ENCODE peak calls at places on chromosomes 7 and 10, in ten cellular contexts. F is left ventricle myocardium inferior, J is heart right ventricle, N is astrocyte of the spinal cord, M is endodermal cell, G is aorta, R is cardiac fibroblast, I is A549, X is GM12865, P is AG10803. Z is an unnamed sample.

GRCh38 chr7:126778101-126778500 is 474.6 kb downstream of the GRM8 start:
- DNase-seq in P (no peak), J (no peak), G (no peak), I (no peak), N (no peak), X (no peak), M (no peak), R (no peak), F (no peak), Z (no peak)

GRCh38 chr7:34155225-34155908 is 250.0 kb downstream of the BMPER start:
- DNase-seq in R (peak), J (no peak), P (peak), X (no peak), M (no peak), F (no peak), N (peak), G (no peak), I (peak), Z (peak)

GRCh38 chr7:111407258-111407657 is 155.0 kb downstream of the IMMP2L start:
- DNase-seq in X (no peak), J (no peak), F (no peak), P (no peak), I (no peak), N (no peak), R (no peak), G (no peak), M (no peak), Z (no peak)

GRCh38 chr10:13700461-13701144 is 113.8 kb downstream of the PRPF18 start:
- DNase-seq in R (no peak), G (no peak), N (no peak), I (no peak), P (no peak), J (no peak), X (no peak), F (no peak), M (no peak), Z (no peak)

GRCh38 chr7:30800785-30801252 is 29.6 kb downstream of the MINDY4 start:
- DNase-seq in F (no peak), P (peak), M (peak), N (peak), I (peak), X (peak), J (peak), G (no peak), R (peak), Z (peak)

GRCh38 chr7:823639-824038 is 8.6 kb upstream of the SUN1 start:
- DNase-seq in M (no peak), I (no peak), P (no peak), R (no peak), G (no peak), N (no peak), X (no peak), J (no peak), F (no peak), Z (no peak)

GRCh38 chr7:31099451-31100444 is 47.6 kb downstream of the ADCYAP1R1 start:
- DNase-seq in P (no peak), N (no peak), R (no peak), I (no peak), J (no peak), X (no peak), M (peak), F (no peak), G (peak), Z (no peak)

GRCh38 chr10:7383442-7383841 is 27.4 kb downstream of the SFMBT2 start:
- DNase-seq in R (no peak), P (no peak), M (no peak), X (no peak), J (no peak), F (no peak), N (no peak), I (no peak), G (no peak), Z (no peak)

GRCh38 chr10:30527623-30528426 is 93.8 kb downstream of the MAP3K8 start:
- DNase-seq in F (no peak), G (no peak), N (no peak), R (no peak), M (no peak), P (no peak), J (no peak), I (no peak), X (peak), Z (no peak)

GRCh38 chr10:30534465-30535144 is 94.9 kb downstream of the LYZL2 start:
- DNase-seq in X (peak), R (peak), J (peak), M (peak), F (peak), P (peak), N (peak), I (peak), G (peak), Z (peak)

GRCh38 chr10:30528427-30528782 is 94.4 kb downstream of the MAP3K8 start:
- DNase-seq in J (no peak), X (peak), R (no peak), F (no peak), I (no peak), N (no peak), P (no peak), G (no peak), M (no peak), Z (no peak)

GRCh38 chr10:30531751-30532530 is 97.6 kb downstream of the LYZL2 start:
- DNase-seq in I (no peak), M (no peak), F (no peak), R (no peak), J (no peak), X (no peak), G (no peak), N (no peak), P (no peak), Z (no peak)

GRCh38 chr10:30529373-30529998 is 95.5 kb downstream of the MAP3K8 start:
- DNase-seq in X (peak), G (peak), M (no peak), N (no peak), F (peak), R (no peak), I (no peak), P (no peak), J (peak), Z (no peak)
- H3K4me3 ChIP-seq in X (peak), G (no peak), M (no peak), N (no peak), F (no peak), R (no peak), I (no peak), P (no peak), J (no peak), Z (no peak)

GRCh38 chr7:142796001-142796500 is 25.3 kb downstream of the PRSS2 start:
- DNase-seq in J (no peak), M (no peak), X (no peak), P (no peak), F (no peak), I (no peak), R (no peak), G (no peak), N (no peak), Z (no peak)
- H3K4me3 ChIP-seq in J (no peak), M (peak), X (peak), P (no peak), F (no peak), I (no peak), R (no peak), G (no peak), N (peak), Z (no peak)

DNA sequence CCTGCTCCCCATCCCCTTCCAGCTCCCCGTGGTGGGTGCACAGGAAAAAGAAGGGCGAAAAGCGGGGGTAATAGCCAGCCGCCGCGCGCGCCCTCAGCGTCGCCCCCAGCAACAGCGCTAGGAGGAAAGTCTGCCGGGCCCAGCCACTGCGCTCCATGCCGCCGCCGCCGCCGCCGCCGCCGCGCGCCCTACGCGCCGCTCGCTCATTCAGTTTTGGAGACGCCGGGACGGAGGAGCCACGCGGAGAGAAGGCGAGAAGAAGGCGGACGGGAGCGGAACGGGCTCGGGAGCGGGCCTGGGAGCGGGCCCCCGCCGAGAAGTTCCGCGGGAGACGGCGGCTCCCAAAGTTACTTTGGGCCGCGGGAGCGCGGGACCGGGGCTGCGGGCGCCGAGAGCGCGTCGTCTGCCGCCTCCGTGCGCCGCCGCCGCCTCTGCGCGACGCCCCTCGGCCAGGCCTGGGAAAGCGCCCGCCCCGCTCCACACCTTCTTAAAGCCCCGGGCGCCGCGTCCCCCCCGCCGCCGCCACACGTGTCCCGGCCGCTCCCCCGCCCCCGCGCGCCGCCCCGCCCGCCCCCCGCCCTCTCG is at the start of gene RELN:
- DNase-seq in I (no peak), M (peak), N (peak), F (no peak), G (peak), X (no peak), R (peak), J (no peak), P (peak), Z (no peak)
- H3K4me3 ChIP-seq in I (peak), M (peak), N (peak), F (peak), G (peak), X (peak), R (peak), J (peak), P (peak), Z (peak)

DNA sequence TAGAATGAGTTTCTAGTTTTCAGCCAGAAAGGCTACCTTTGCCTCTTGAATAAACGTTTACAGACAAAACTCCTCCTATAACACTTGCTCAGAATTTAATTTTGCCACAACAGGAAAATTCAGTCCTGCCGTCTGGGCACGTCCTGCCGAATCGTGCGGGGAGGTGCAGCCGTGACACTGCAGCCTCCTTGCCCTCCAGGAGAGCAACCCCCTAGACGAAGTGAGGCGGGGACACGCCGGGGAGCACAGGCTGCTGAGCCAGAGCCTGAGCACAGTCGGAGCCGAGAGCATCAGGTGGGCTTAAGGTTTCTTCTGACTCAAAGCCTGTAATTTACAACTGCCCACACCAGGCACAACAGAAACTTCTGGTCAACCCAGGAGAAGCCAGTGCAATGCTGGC is 102.3 kb downstream of the DYNC2I1 start:
- DNase-seq in I (no peak), F (no peak), P (no peak), G (no peak), M (no peak), J (no peak), R (no peak), N (no peak), X (no peak), Z (no peak)
- H3K4me3 ChIP-seq in I (no peak), F (no peak), P (no peak), G (no peak), M (no peak), J (no peak), R (no peak), N (no peak), X (no peak), Z (no peak)

GRCh38 chr10:117537904-117538524 is 4.5 kb upstream of the EMX2 start:
- DNase-seq in R (no peak), F (no peak), P (peak), N (no peak), X (peak), G (no peak), I (no peak), M (peak), J (no peak), Z (no peak)

GRCh38 chr10:117536359-117536861 is 6.1 kb upstream of the EMX2 start:
- DNase-seq in P (no peak), M (peak), F (no peak), J (no peak), R (no peak), N (no peak), I (no peak), X (no peak), G (no peak), Z (no peak)

GRCh38 chr10:117535752-117536358 is 6.7 kb upstream of the EMX2 start:
- DNase-seq in M (no peak), F (no peak), R (no peak), P (no peak), I (no peak), G (no peak), X (no peak), J (no peak), N (no peak), Z (no peak)

GRCh38 chr10:117536862-117537435 is 5.6 kb upstream of the EMX2 start:
- DNase-seq in P (no peak), M (peak), J (no peak), F (no peak), G (no peak), I (no peak), N (no peak), X (no peak), R (no peak), Z (no peak)

GRCh38 chr10:117537436-117537903 is 5.1 kb upstream of the EMX2 start:
- DNase-seq in J (no peak), N (no peak), R (no peak), P (no peak), G (no peak), F (no peak), M (peak), I (peak), X (peak), Z (peak)
- H3K4me3 ChIP-seq in J (no peak), N (no peak), R (no peak), P (peak), G (no peak), F (peak), M (no peak), I (no peak), X (no peak), Z (peak)